ENCODE peak calls at places on chromosomes 11 and 22, in four cellular contexts. P is HL-60, U is GM12878, D is K562. L is an unnamed sample.

GRCh38 chr22:27937453-27937852 is 18.4 kb upstream of the PITPNB start:
- DNase-seq in U (no peak), D (no peak), P (no peak), L (no peak)

GRCh38 chr11:76510060-76511047 is 65.5 kb downstream of the EMSY start:
- DNase-seq in P (no peak), U (no peak), D (no peak), L (no peak)

GRCh38 chr11:130131957-130132850 is 27.4 kb upstream of the ST14 start:
- DNase-seq in P (peak; percentile 73), U (peak; percentile 15), D (peak; percentile 52), L (peak; percentile 47)

GRCh38 chr11:33622231-33622630 is 78.4 kb downstream of the C11orf91 start:
- DNase-seq in P (no peak), U (no peak), D (no peak), L (no peak)

GRCh38 chr22:37748659-37749058 is 51.8 kb downstream of the TRIOBP start:
- DNase-seq in D (no peak), U (no peak), P (no peak), L (no peak)

GRCh38 chr11:117439256-117439655 is 111.6 kb downstream of the CEP164 start:
- DNase-seq in P (no peak), U (no peak), D (no peak), L (no peak)

GRCh38 chr22:39466228-39467006 is 9.6 kb downstream of the MGAT3 start:
- DNase-seq in D (peak; percentile 33), P (no peak), U (no peak), L (no peak)

GRCh38 chr22:27778299-27779090 is 23.1 kb downstream of the MN1 start:
- DNase-seq in P (no peak), U (no peak), D (no peak), L (no peak)

GRCh38 chr11:26778000-26778757 is 56.3 kb upstream of the SLC5A12 start:
- DNase-seq in P (no peak), D (no peak), U (no peak), L (no peak)

GRCh38 chr11:115501895-115502589 is 2.2 kb downstream of the CADM1 start:
- DNase-seq in U (peak; percentile 20), D (no peak), P (no peak), L (no peak)

GRCh38 chr11:123062892-123063395 is 1.0 kb upstream of the HSPA8 start:
- DNase-seq in P (no peak), U (no peak), D (peak; percentile 67), L (no peak)
- TF ChIP-seq POLR2AphosphoS5 in P (no peak), U (peak; percentile 86), D (no peak), L (no peak)

DNA sequence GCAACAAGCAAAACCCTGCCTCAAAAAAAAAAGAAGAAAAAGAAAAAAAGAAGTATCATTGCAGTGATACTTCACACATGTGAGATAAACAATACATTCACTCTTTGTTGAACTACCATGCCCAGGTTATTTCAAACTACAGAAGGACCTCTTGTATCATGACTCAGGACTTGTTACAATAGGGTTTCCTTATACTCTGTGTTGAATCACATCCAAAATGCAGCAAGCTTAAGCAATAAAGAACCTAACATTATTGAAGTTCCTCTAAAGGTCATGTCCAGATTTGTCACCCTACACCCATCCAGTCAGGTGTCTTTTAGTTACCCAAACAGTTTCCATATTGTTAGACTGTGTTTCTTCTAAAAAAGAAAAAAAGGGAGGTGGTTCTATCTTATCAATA is 26.9 kb upstream of the ALKBH3 start:
- DNase-seq in U (no peak), P (no peak), D (no peak), L (no peak)
- TF ChIP-seq SPI1 in U (no peak), P (no peak), D (no peak), L (no peak)

DNA sequence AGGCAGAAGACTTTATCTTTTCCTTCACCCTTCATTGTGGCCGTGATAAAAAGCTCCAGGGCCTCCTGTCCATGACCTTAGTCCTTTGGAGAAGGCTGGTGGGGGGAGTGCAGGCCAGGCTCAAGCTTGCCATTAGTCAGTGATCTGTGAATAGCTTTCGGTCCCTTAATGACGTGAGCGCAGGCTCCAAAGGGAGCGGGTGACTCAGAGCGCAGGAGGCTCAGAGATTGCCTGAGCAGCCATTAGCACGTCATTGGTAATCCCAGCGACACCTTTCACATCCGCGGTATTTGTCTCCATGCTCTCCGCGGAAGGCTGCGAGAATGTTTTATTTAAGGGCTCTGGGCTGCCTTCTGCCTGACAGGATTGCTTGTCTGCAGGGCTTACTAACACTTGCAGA is 458.5 kb downstream of the METTL15 start:
- DNase-seq in D (peak; percentile 7), P (no peak), U (no peak), L (no peak)
- TF ChIP-seq POLR2AphosphoS5 in D (no peak), P (no peak), U (no peak), L (no peak)

DNA sequence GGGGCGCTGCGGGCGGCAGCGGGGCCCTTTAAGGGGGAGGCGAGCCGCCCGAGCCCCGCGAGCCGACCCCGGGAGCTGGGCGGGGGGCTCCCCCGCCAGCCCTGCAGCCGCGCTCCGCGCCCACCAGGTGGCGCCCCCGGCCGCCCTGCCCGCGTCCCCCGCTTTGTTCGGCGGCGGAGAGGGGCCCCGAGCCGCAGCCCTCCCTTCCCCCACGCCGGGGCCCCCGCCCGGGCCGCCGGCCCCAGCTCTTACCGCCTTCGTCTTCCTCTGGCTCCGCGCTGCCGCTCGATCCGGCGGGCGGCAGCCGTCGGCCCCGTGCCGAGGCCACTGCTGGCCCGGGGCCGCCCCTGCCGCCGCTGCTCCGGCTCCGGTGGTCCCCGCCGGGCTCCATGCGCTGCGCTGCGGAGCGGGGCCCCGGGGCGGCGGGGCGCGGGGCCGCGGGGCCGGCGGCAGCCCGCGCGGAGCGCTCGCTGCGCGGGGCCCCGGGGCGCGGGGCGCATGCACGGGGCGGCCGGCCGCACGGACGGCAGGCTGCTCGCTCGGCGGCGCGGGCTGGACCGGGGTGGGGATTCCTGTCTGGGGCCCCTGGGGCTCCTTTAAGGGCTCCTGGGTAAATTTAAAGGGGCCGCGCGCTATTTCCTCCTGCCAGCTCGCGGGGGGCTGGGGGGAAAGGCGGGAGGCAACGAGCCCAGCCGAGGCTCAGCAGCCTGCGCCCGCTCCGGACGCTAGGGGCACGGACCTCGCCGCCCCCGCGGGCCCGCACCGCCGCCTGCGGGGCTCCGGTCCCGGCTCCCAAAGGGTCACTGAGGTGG is at the start of gene ZFTA:
- DNase-seq in D (peak; percentile 88), P (peak; percentile 27), U (no peak), L (peak; percentile 84)
- TF ChIP-seq SPI1 in D (no peak), P (no peak), U (no peak), L (no peak)

GRCh38 chr11:35253237-35253636 is 114.3 kb downstream of the CD44 start:
- DNase-seq in P (no peak), D (no peak), U (no peak), L (no peak)
- TF ChIP-seq POLR2AphosphoS5 in P (no peak), D (no peak), U (no peak), L (no peak)

GRCh38 chr11:44356351-44356750 is 46.4 kb upstream of the ALX4 start:
- DNase-seq in P (no peak), D (no peak), U (no peak), L (no peak)
- TF ChIP-seq SPI1 in P (no peak), D (no peak), U (no peak), L (no peak)

GRCh38 chr11:128453444-128454336 is 133.7 kb downstream of the ETS1 start:
- DNase-seq in U (no peak), P (no peak), D (no peak), L (no peak)
- TF ChIP-seq POLR2AphosphoS5 in U (peak; percentile 23), P (no peak), D (no peak), L (no peak)

GRCh38 chr11:104529213-104529612 is 365.3 kb upstream of the PDGFD start:
- DNase-seq in U (no peak), P (no peak), D (no peak), L (no peak)
- TF ChIP-seq SPI1 in U (no peak), P (no peak), D (no peak), L (no peak)